ENCODE peak calls at places on chromosomes 1 and 21, in six cellular contexts. Q, T, U, N, D and X are unnamed samples.
A peak's percentile ranks its signal among the peaks of the same experiment; 100 is the strongest.

GRCh38 chr1:10838541-10838940 is 42.1 kb upstream of the CASZ1 start:
- DNase-seq in Q (no peak), T (no peak), U (no peak), N (no peak), D (no peak), X (peak; percentile 52)

GRCh38 chr1:178942285-178943218 is 71.7 kb upstream of the ANGPTL1 start:
- DNase-seq in Q (peak; percentile 62), T (peak; percentile 22), U (no peak), N (peak; percentile 63), D (no peak), X (peak; percentile 31)

GRCh38 chr1:222734740-222735139 is 2.3 kb upstream of the FAM177B start:
- DNase-seq in Q (no peak), T (no peak), U (no peak), N (no peak), D (no peak), X (no peak)

GRCh38 chr1:203650012-203650836 is 23.6 kb downstream of the ATP2B4 start:
- DNase-seq in Q (peak; percentile 74), T (peak; percentile 95), U (no peak), N (peak; percentile 65), D (peak; percentile 80), X (peak; percentile 38)

GRCh38 chr1:193433599-193433998 is 247.2 kb upstream of the B3GALT2 start:
- DNase-seq in Q (no peak), T (no peak), U (no peak), N (no peak), D (no peak), X (no peak)

GRCh38 chr1:15733726-15734226 is 2.3 kb upstream of the SLC25A34 start:
- DNase-seq in Q (no peak), T (no peak), U (no peak), N (no peak), D (no peak), X (no peak)

GRCh38 chr1:37477946-37478345 is 3.6 kb downstream of the ZC3H12A start:
- DNase-seq in Q (no peak), T (peak; percentile 22), U (no peak), N (no peak), D (no peak), X (no peak)

GRCh38 chr1:156781585-156782186 is 14.4 kb downstream of the PRCC start:
- DNase-seq in Q (peak; percentile 67), T (no peak), U (no peak), N (peak; percentile 73), D (no peak), X (no peak)

DNA sequence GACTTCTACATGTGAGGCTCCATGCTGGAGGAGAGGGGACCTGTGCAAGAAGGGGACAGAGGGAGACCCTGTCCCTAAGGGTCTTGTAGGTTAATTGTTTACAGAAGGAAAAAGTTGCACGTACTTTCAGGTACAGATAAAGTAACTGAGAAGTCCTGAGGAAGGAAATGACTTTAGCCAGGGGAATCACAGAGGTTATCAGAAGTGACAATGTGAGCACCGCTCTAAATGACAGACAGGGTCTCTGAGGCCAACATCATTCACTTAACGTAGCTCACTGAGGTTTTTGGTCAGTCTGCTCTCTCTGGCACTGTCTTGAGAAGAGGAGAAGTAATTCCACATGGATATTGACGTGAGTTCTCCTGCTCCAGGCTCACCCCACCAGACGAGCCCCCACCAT is 12.0 kb downstream of the TAF5L start:
- DNase-seq in Q (no peak), T (no peak), U (no peak), N (no peak), D (no peak), X (no peak)
- H2BK15ac ChIP-seq in Q (no peak overlapping the region), T (no peak overlapping the region), U (no peak overlapping the region), N (no peak overlapping the region), D (no peak overlapping the region), X (no peak overlapping the region)

GRCh38 chr21:43281661-43282357 is 113.0 kb downstream of the CRYAA start:
- DNase-seq in Q (no peak), T (no peak), U (no peak), N (no peak), D (no peak), X (no peak)

GRCh38 chr21:43282358-43283120 is 113.7 kb downstream of the CRYAA start:
- DNase-seq in Q (no peak), T (no peak), U (no peak), N (no peak), D (no peak), X (no peak)

GRCh38 chr21:43284238-43284637 is 115.4 kb downstream of the CRYAA start:
- DNase-seq in Q (no peak), T (no peak), U (no peak), N (no peak), D (no peak), X (no peak)

GRCh38 chr21:43284700-43285099 is 115.9 kb downstream of the CRYAA start:
- DNase-seq in Q (no peak), T (no peak), U (no peak), N (no peak), D (no peak), X (no peak)

DNA sequence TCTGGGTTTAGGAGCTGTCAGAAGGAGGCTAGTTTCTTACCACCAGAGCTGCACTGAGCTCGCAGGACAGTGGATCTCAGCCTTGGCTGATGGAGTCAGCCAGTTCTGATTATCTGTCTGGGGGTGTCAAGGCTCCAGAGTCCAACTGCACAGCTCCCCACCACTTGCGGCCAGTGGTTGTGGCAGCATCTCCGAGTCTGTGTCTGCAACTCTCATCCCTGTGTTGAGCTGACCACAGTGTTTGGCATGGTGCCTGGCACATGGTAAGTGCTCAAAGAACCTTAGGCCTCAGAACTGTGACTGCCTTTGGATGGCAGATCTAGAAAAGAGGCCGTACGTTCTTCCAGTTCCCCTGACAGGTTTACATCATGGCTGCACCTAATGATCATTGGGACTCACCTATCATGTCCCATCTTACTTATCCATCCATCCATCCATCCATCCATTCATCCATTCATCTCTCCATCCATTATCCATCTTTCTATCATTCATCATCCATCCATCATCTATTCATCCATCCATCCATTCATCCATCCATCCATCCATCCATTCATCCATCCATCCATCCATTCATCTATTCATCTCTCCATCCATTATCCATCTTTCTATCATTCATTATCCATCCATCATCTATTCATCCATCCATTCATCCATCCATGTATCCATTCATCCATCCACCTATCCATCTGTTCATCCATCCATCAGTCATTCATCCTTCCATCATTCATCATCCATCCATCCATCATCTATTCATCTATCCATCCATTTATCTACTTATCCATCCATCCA is 114.5 kb downstream of the CRYAA start:
- DNase-seq in Q (no peak), T (no peak), U (no peak), N (no peak), D (no peak), X (no peak)
- H2BK15ac ChIP-seq in Q (no peak overlapping the region), T (no peak overlapping the region), U (peak overlapping the region; percentile 58), N (no peak overlapping the region), D (no peak overlapping the region), X (no peak overlapping the region)

DNA sequence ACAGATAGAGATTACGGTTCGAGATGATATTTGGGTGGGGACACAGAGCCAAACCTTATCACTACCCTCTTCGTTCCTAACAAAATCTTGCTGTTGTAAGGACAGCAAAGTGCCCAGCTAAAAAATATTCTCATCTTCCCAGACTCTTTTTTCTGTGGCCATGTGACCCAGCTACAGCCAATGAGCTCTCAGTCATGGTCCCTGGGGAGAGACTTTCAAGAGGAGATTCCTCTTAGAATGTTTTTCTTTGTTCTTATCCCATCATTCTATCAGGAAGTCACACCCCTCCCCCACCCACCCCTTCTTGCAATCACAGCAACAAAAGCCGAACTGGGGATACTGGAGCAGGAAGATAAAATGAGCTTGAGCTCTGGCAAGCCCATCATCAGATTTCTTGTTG is 247.1 kb downstream of the CHRM3 start:
- DNase-seq in Q (no peak), T (peak; percentile 76), U (no peak), N (no peak), D (peak; percentile 45), X (no peak)
- H2BK15ac ChIP-seq in Q (no peak overlapping the region), T (no peak overlapping the region), U (no peak overlapping the region), N (no peak overlapping the region), D (no peak overlapping the region), X (no peak overlapping the region)

DNA sequence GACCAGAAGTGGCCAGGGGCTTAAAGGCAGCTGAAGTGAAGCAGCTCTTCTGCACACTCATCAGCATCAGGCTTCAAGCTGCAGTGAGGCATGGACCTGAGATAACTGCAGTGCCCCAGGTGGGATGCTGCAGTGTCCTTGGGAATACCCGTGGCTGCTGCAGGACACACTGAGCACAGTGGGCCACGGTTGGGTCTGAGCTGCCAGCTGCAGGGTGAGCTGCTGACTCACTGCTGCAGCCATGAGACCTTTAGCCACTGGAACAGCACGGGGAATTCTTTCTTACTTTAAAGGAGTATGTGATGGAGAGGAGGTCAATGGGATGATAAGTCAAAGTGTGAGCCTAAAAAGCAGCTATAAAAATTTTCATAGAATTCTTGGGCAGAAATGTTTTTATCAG is 102.1 kb downstream of the XCL2 start:
- DNase-seq in Q (peak; percentile 5), T (no peak), U (no peak), N (peak; percentile 24), D (no peak), X (no peak)
- H2BK15ac ChIP-seq in Q (no peak overlapping the region), T (no peak overlapping the region), U (no peak overlapping the region), N (no peak overlapping the region), D (no peak overlapping the region), X (no peak overlapping the region)

GRCh38 chr1:39173995-39174380 is 30.5 kb upstream of the MACF1 start:
- DNase-seq in Q (no peak), T (no peak), U (no peak), N (no peak), D (no peak), X (no peak)
- H2BK15ac ChIP-seq in Q (no peak overlapping the region), T (no peak overlapping the region), U (no peak overlapping the region), N (no peak overlapping the region), D (no peak overlapping the region), X (no peak overlapping the region)

DNA sequence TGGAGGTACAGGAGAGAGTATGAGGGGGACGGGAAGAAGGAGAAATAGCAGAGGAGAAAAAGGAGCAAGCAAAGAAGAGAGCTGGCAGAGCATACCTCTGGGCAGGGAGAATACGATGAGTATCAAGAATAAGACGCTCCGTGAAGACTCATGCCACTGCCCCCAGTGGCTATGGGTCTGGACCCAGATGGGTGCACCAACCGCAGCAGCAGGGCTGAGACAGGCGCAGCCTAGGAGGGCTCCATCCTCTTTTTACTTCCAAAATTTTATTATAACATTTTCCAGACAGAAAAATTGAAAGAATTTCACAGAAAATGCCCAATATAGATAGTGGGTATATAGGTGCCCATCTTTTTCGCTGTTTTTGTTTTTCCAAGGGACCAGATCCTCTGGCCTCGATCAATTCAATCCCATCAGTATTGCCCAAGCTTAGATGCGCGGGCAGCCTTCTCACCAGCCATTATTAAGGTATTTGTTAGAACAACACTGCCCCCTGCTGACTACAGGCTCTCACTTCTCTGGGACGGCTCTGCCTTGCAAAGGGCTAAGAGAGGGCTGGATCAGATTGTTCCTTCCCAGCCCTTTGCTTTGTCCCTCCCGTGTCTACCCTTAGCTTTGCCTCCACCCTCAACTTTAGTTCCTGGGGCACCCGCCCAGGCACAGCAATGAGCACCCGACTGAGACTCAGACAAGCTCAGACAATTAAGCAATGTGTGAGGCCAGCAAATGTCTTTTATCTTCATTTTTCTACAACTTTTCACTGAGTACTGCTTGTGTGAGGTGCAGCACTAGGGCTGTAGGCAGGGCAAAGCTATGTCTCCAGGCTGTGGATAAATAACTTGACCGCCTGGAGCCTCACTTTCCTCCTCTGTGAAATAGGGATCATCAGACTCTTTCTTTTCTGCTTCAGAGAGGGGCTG is 17.5 kb upstream of the CAMK1G start:
- DNase-seq in Q (peak; percentile 75), T (peak; percentile 91), U (peak; percentile 86), N (peak; percentile 79), D (peak; percentile 90), X (peak; percentile 92)
- H2BK15ac ChIP-seq in Q (no peak overlapping the region), T (no peak overlapping the region), U (no peak overlapping the region), N (no peak overlapping the region), D (no peak overlapping the region), X (no peak overlapping the region)

DNA sequence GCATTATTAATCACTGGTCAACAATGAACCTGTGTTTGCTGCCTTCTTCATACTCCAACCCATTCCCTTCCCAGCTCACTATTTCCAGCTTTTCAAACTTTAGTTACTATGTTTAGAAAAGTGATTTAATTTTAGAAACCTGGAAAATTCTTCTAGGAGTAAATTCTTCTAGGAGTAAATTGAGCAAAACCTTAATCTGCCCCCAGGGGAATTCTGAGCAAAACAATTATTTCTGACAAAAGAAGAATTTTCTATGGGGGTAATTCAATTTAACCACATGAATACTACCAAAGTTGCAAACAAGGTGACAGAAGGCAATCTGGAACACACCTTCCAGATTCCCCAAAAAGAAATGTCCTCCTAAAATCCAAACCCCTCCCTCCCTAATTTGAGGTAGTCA is 1.8 kb downstream of the LUZP1 start:
- DNase-seq in Q (no peak), T (no peak), U (no peak), N (no peak), D (no peak), X (no peak)
- H2BK15ac ChIP-seq in Q (no peak overlapping the region), T (no peak overlapping the region), U (no peak overlapping the region), N (no peak overlapping the region), D (no peak overlapping the region), X (no peak overlapping the region)